ENCODE peak calls at places on chromosome 19, in five cellular contexts. H is cardiac muscle cell, O is mammary epithelial cell, I is A549, D is lower lobe of right lung. Q is an unnamed sample.

GRCh38 chr19:54209748-54210494 is 9.3 kb downstream of the RPS9 start:
- DNase-seq in H (peak), O (peak), I (peak), D (peak), Q (peak)

GRCh38 chr19:38784224-38784623 is 4.8 kb upstream of the LGALS7B start:
- DNase-seq in H (peak), O (no peak), I (peak), D (no peak), Q (no peak)

GRCh38 chr19:21092107-21092506 is 10.1 kb downstream of the ZNF714 start:
- DNase-seq in H (peak), O (no peak), I (no peak), D (no peak), Q (no peak)

GRCh38 chr19:757811-758668 is 7.1 kb downstream of the MISP start:
- DNase-seq in H (no peak), O (no peak), I (no peak), D (no peak), Q (no peak)

GRCh38 chr19:29858000-29858596 is 46.3 kb downstream of the CCNE1 start:
- DNase-seq in H (no peak), O (no peak), I (peak), D (no peak), Q (no peak)

GRCh38 chr19:36916991-36917390 is 859 bp downstream of the ZNF568 start:
- DNase-seq in H (peak), O (peak), I (peak), D (no peak), Q (no peak)

GRCh38 chr19:47512183-47512947 is 2.5 kb downstream of the NAPA start:
- DNase-seq in H (peak), O (no peak), I (peak), D (peak), Q (no peak)

GRCh38 chr19:38037151-38037611 is 130.2 kb downstream of the SIPA1L3 start:
- DNase-seq in H (no peak), O (no peak), I (no peak), D (no peak), Q (no peak)

GRCh38 chr19:12937243-12938053 is 961 bp upstream of the CALR start:
- DNase-seq in H (no peak), O (no peak), I (peak), D (no peak), Q (peak)

GRCh38 chr19:47652285-47652684 is 43.4 kb downstream of the BICRA start:
- DNase-seq in H (no peak), O (no peak), I (no peak), D (no peak), Q (no peak)

GRCh38 chr19:49331616-49332055 is 3.6 kb upstream of the CD37 start:
- DNase-seq in H (peak), O (peak), I (peak), D (no peak), Q (peak)

GRCh38 chr19:29014857-29015436 is 198.0 kb downstream of the UQCRFS1 start:
- DNase-seq in H (no peak), O (no peak), I (peak), D (no peak), Q (no peak)

GRCh38 chr19:9941236-9941635 is 4.9 kb upstream of the OLFM2 start:
- DNase-seq in H (no peak), O (no peak), I (no peak), D (no peak), Q (no peak)

GRCh38 chr19:40279120-40279551 is 6.0 kb downstream of the AKT2 start:
- DNase-seq in H (peak), O (no peak), I (no peak), D (peak), Q (no peak)

GRCh38 chr19:7863971-7864718 is 10.0 kb downstream of the PRR36 start:
- DNase-seq in H (no peak), O (no peak), I (no peak), D (no peak), Q (no peak)

GRCh38 chr19:7860902-7861618 is 13.1 kb downstream of the PRR36 start:
- DNase-seq in H (no peak), O (no peak), I (no peak), D (no peak), Q (no peak)

GRCh38 chr19:7861619-7862412 is 12.4 kb downstream of the PRR36 start:
- DNase-seq in H (no peak), O (no peak), I (no peak), D (no peak), Q (no peak)

GRCh38 chr19:7863157-7863970 is 10.8 kb downstream of the PRR36 start:
- DNase-seq in H (no peak), O (no peak), I (no peak), D (no peak), Q (no peak)

GRCh38 chr19:7862413-7862951 is 11.7 kb downstream of the PRR36 start:
- DNase-seq in H (peak), O (no peak), I (peak), D (peak), Q (peak)
- H3K4me3 ChIP-seq in H (peak), O (no peak), I (peak), D (peak), Q (no peak)

DNA sequence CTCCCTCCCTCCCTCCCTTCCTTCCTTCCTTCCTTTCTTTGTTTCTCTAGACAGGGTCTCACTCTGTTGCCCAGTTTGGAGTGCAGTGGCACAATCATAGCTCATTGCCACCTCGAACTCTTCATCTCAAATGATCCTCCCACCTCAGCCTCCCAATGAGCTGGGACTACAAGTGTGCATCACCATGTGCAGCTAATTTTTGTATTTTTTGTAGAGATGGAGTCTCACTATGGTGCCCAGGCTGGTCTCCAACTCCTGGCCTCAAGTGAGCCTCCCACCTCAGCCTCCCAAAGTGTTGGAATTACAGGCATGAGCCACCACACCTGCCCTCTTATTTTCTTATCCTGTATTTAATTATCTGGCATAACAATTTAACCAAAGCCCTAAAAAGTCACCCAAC is 4.4 kb downstream of the UPK1A start:
- DNase-seq in H (no peak), O (no peak), I (no peak), D (no peak), Q (no peak)
- H3K4me3 ChIP-seq in H (no peak), O (no peak), I (no peak), D (no peak), Q (no peak)

GRCh38 chr19:41323430-41324125 is 13.6 kb downstream of the CCDC97 start:
- DNase-seq in H (peak), O (no peak), I (peak), D (no peak), Q (no peak)

GRCh38 chr19:41324921-41325639 is 15.1 kb downstream of the CCDC97 start:
- DNase-seq in H (peak), O (no peak), I (peak), D (peak), Q (no peak)

GRCh38 chr19:41325640-41325946 is 15.6 kb downstream of the CCDC97 start:
- DNase-seq in H (no peak), O (no peak), I (no peak), D (no peak), Q (no peak)

GRCh38 chr19:41323023-41323422 is 13.1 kb downstream of the CCDC97 start:
- DNase-seq in H (peak), O (no peak), I (no peak), D (no peak), Q (no peak)

DNA sequence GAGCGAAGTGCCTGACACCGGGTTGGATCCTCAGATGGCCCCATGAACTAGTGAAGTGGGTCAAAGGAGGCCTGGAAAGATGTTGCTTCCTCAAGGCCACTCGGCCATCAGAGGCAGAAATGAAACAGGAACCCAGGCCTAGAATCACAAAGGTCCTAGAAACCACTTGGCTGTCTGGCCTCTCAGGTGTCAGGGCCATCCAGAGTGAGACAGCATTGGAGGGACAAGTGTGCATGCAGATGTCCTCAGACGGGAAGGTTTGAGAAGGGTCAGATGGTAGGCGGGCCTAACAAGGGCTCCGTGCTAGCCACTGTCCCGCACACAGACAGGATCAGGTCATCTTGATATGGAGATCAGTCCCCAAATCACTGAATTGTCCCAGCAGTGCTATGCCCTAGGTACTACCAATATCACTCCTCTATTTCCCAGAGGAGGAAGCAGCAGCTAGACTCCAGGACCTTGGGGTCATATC is 14.3 kb downstream of the CCDC97 start:
- DNase-seq in H (no peak), O (no peak), I (peak), D (no peak), Q (no peak)
- H3K4me3 ChIP-seq in H (no peak), O (no peak), I (no peak), D (no peak), Q (no peak)

DNA sequence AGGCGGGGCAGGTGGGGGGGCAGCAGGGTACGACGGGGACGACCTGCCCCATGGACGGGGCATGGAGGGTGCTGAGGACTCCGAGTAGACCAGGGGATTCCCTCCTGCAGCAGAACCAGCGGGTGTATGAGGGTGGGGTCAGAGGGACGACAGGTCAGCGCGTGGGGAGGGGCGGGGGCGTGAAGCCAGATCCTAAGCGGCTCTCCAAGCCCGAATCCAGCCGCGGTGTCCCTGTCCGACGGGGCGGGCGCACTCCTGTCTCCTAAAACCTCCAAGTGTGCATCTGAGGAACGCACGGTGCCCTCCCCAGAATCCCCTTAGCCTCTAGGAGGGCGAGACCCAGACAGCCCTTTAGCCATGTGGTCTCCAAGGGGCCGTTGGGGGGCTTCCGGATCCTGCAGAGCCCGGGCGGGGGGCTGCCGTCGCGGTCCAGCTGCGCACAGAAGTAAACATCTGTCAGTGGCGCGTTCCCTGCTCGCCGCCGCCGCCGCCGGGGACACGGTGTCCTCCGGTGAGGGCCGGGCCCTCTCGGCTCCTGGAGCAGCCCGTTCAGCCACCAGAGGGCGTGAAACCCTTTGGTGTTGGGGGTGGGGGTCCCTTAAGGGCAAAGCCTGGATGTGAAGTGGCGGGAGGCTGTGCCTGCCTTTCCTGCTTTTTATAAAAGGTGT is 732 bp downstream of the NRTN start:
- DNase-seq in H (peak), O (peak), I (peak), D (peak), Q (no peak)
- H3K4me3 ChIP-seq in H (peak), O (no peak), I (peak), D (peak), Q (peak)

DNA sequence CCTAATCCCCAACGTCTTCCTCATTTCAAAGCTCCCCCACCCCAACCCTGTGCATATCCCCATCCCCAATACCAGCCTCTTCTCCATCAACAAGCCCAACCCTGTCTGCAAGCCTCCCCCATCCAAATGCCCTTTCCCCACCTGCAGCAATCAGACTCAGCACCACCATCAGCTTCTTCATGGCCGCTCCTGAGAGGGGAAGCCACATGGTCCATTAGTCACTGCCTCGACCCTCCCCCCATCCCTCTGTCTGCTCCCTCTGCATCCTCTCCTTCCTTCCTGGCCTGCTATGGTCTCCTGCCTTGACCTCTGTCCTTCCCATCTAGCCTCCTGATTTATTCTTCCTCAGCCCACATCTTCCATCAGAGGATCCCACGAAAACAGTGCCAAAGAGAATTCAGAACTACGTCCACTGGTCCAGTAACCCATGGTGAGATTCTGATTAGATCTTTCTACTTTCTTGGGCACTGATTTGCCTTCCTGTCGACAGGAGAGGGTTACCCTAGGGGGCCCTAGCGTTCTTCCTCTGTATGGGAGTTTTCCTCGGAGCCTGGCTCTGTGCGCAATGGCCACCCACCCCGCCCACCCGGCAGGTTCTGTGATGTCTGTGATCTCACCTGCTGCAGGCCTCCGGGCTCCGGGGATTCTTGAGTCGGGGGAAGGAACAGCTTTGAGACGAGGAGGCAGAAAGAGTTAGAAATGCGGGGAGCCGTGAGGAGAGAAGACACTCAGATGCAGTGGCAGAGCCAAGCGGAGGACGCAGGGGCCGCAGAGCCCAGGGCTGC is 1.3 kb downstream of the KLK6 start:
- DNase-seq in H (no peak), O (peak), I (no peak), D (no peak), Q (no peak)
- H3K4me3 ChIP-seq in H (no peak), O (no peak), I (no peak), D (no peak), Q (no peak)

DNA sequence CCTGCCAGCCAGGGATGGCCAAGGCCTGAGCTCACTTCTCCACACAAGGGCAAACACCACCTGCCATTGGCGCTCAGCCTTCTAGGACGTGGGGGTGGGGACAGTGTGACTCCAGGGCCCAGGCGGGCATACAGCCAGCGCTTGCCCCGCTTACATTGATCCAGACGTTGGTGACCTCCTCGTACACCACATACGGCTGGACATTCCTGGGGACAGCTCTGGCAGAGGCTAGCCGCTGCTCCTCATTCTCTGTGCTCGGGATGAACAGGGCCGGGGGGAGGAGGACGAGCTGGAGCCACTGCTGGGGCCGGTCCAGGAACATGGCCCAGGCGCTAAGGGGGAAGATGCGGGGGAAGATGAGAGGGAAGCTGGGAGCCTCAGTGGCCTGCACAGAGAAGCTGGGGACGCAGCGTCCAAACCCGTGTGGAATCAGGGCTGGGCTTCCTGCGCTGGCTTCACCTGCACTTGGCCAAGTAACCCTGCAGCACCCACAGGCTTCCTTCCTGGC is 25.1 kb upstream of the MYDGF start:
- DNase-seq in H (no peak), O (no peak), I (no peak), D (no peak), Q (no peak)
- H3K4me3 ChIP-seq in H (no peak), O (no peak), I (no peak), D (no peak), Q (no peak)

Q was measured in Jurkat, Clone E6-1.